ENCODE peak calls at places on chromosomes 12 and 14, in nine cellular contexts. B is stimulated activated naive CD4-positive, alpha-beta T cell; Q is activated naive CD4-positive, alpha-beta T cell; E is left colon; Y is cardiac fibroblast; N is head of caudate nucleus; D is HCT116; F is ureter; X is HTR-8/SVneo. W is an unnamed sample.

GRCh38 chr12:89344862-89345202 is 7.5 kb downstream of the DUSP6 start:
- DNase-seq in E (no peak), Q (no peak), D (no peak), Y (no peak), F (no peak), B (no peak), X (no peak), N (no peak), W (no peak)

GRCh38 chr14:93999573-93999972 is 2.5 kb downstream of the CCDC197 start:
- DNase-seq in Q (no peak), B (no peak), X (no peak), Y (no peak), F (no peak), N (no peak), E (no peak), D (no peak), W (no peak)

GRCh38 chr12:95418142-95418541 is 55.8 kb upstream of the METAP2 start:
- DNase-seq in F (no peak), Q (no peak), Y (no peak), E (no peak), D (no peak), N (no peak), X (no peak), B (no peak), W (peak)

GRCh38 chr14:48665077-48665784 is 920.9 kb downstream of the RPS29 start:
- DNase-seq in F (no peak), Q (no peak), B (no peak), Y (peak), D (no peak), E (no peak), N (no peak), X (no peak), W (no peak)

GRCh38 chr12:86256169-86256568 is at the start of gene MGAT4C:
- DNase-seq in X (no peak), Q (no peak), B (no peak), F (no peak), D (no peak), N (no peak), Y (no peak), E (no peak), W (no peak)

GRCh38 chr14:85175556-85175955 is 354.4 kb upstream of the FLRT2 start:
- DNase-seq in Q (no peak), E (no peak), F (no peak), Y (peak), D (no peak), B (no peak), N (no peak), X (no peak), W (no peak)

GRCh38 chr12:126198966-126199692 is 1133.9 kb downstream of the AACS start:
- DNase-seq in D (no peak), E (peak), Q (no peak), N (no peak), F (no peak), X (no peak), B (no peak), Y (peak), W (no peak)

GRCh38 chr12:49346659-49347306 is at the start of gene DNAJC22:
- DNase-seq in Q (no peak), D (no peak), N (no peak), B (no peak), F (no peak), X (no peak), E (no peak), Y (peak), W (no peak)

GRCh38 chr12:48630346-48630745 is 51.7 kb downstream of the KANSL2 start:
- DNase-seq in N (no peak), Y (no peak), F (no peak), B (no peak), E (no peak), X (no peak), D (no peak), Q (no peak), W (no peak)

GRCh38 chr12:94560416-94561221 is 89.7 kb downstream of the TMCC3 start:
- DNase-seq in X (peak), D (peak), B (no peak), E (peak), N (peak), Q (no peak), Y (peak), F (no peak), W (no peak)

GRCh38 chr14:69710378-69710777 is 56.6 kb upstream of the SRSF5 start:
- DNase-seq in B (no peak), N (no peak), Q (no peak), X (no peak), Y (no peak), E (no peak), D (no peak), F (no peak), W (no peak)

GRCh38 chr14:98819867-98820206 is 452.2 kb downstream of the BCL11B start:
- DNase-seq in E (no peak), Q (no peak), B (no peak), Y (no peak), F (no peak), D (no peak), X (no peak), N (no peak), W (no peak)

GRCh38 chr12:11801643-11802042 is 152.2 kb downstream of the ETV6 start:
- DNase-seq in B (no peak), X (no peak), E (no peak), F (no peak), D (no peak), Y (no peak), Q (no peak), N (no peak), W (no peak)

GRCh38 chr14:65492277-65492676 is 79.7 kb downstream of the FUT8 start:
- DNase-seq in D (no peak), Q (no peak), N (no peak), E (no peak), X (no peak), B (no peak), F (no peak), Y (no peak), W (no peak)

GRCh38 chr12:92356405-92356804 is 210.8 kb upstream of the BTG1 start:
- DNase-seq in B (no peak), Y (no peak), E (no peak), X (no peak), N (no peak), Q (no peak), F (no peak), D (no peak), W (no peak)

GRCh38 chr14:90605430-90605829 is 208.6 kb downstream of the CALM1 start:
- DNase-seq in E (no peak), Q (no peak), X (no peak), Y (no peak), B (no peak), D (no peak), F (no peak), N (no peak), W (no peak)

GRCh38 chr12:118029166-118029565 is 12.7 kb downstream of the RFC5 start:
- DNase-seq in Y (no peak), Q (no peak), F (no peak), D (no peak), N (no peak), X (no peak), E (no peak), B (no peak), W (no peak)

GRCh38 chr12:118548887-118549286 is 172.5 kb downstream of the SUDS3 start:
- DNase-seq in B (no peak), N (no peak), Q (no peak), D (no peak), E (no peak), F (no peak), X (no peak), Y (no peak), W (no peak)

GRCh38 chr14:24178399-24179178 is 6.7 kb downstream of the REC8 start:
- DNase-seq in Q (no peak), D (no peak), B (no peak), X (no peak), F (no peak), N (no peak), E (no peak), Y (no peak), W (no peak)

GRCh38 chr12:59600174-59600573 is 4.3 kb downstream of the SLC16A7 start:
- DNase-seq in D (no peak), N (no peak), F (no peak), Q (no peak), X (no peak), Y (peak), B (no peak), E (no peak), W (no peak)

GRCh38 chr14:100585448-100586152 is 1.6 kb downstream of the BEGAIN start:
- DNase-seq in D (no peak), B (no peak), E (peak), Q (no peak), Y (no peak), N (no peak), X (no peak), F (no peak), W (no peak)

GRCh38 chr12:78799679-78800078 is 64.9 kb upstream of the SYT1 start:
- DNase-seq in D (no peak), Y (no peak), N (no peak), E (no peak), B (no peak), Q (no peak), F (no peak), X (no peak), W (no peak)